ENCODE peak calls at places on chromosomes 2 and 18, in four cellular contexts. I is HCT116, H is K562, E is spleen. U is an unnamed sample.

GRCh38 chr2:200747668-200748618 is 63.8 kb upstream of the BZW1 start:
- DNase-seq in H (no peak), I (no peak), E (no peak), U (no peak)

GRCh38 chr18:3027301-3027700 is 14.4 kb upstream of the LPIN2 start:
- DNase-seq in H (no peak), I (no peak), E (no peak), U (no peak)

GRCh38 chr18:13725566-13726227 is 661 bp downstream of the FAM210A start:
- DNase-seq in H (no peak), I (no peak), E (no peak), U (no peak)

GRCh38 chr2:168198476-168199192 is 48.8 kb downstream of the STK39 start:
- DNase-seq in E (no peak), I (peak), H (no peak), U (no peak)

GRCh38 chr2:239132156-239132709 is 268.6 kb downstream of the HDAC4 start:
- DNase-seq in H (no peak), I (no peak), E (no peak), U (no peak)

GRCh38 chr2:107502463-107503079 is 324.1 kb upstream of the RGPD4 start:
- DNase-seq in E (no peak), I (no peak), H (no peak), U (no peak)

GRCh38 chr2:113124181-113124961 is 3.0 kb upstream of the IL1RN start:
- DNase-seq in H (no peak), I (no peak), E (no peak), U (no peak)

GRCh38 chr18:22493255-22493654 is 75.5 kb upstream of the CTAGE1 start:
- DNase-seq in H (no peak), E (no peak), I (no peak), U (no peak)

GRCh38 chr2:173216668-173217067 is 138.0 kb upstream of the CDCA7 start:
- DNase-seq in H (no peak), E (no peak), I (no peak), U (no peak)

GRCh38 chr2:104856973-104857261 is 3.0 kb downstream of the POU3F3 start:
- DNase-seq in I (no peak), H (no peak), E (no peak), U (no peak)

GRCh38 chr18:32918692-32919250 is 145.9 kb upstream of the KLHL14 start:
- DNase-seq in I (no peak), E (no peak), H (no peak), U (no peak)

GRCh38 chr18:3983351-3983969 is 471.6 kb downstream of the DLGAP1 start:
- DNase-seq in H (peak), E (no peak), I (no peak), U (no peak)

GRCh38 chr2:102226171-102226570 is 39.3 kb downstream of the IL1RL2 start:
- DNase-seq in I (no peak), E (no peak), H (no peak), U (no peak)

GRCh38 chr2:102229141-102229764 is 42.4 kb downstream of the IL1RL2 start:
- DNase-seq in H (no peak), I (no peak), E (no peak), U (no peak)

GRCh38 chr2:102224824-102225739 is 38.3 kb downstream of the IL1RL2 start:
- DNase-seq in E (no peak), H (no peak), I (no peak), U (no peak)

GRCh38 chr2:102230410-102230909 is 43.6 kb downstream of the IL1RL2 start:
- DNase-seq in E (no peak), H (no peak), I (no peak), U (no peak)

DNA sequence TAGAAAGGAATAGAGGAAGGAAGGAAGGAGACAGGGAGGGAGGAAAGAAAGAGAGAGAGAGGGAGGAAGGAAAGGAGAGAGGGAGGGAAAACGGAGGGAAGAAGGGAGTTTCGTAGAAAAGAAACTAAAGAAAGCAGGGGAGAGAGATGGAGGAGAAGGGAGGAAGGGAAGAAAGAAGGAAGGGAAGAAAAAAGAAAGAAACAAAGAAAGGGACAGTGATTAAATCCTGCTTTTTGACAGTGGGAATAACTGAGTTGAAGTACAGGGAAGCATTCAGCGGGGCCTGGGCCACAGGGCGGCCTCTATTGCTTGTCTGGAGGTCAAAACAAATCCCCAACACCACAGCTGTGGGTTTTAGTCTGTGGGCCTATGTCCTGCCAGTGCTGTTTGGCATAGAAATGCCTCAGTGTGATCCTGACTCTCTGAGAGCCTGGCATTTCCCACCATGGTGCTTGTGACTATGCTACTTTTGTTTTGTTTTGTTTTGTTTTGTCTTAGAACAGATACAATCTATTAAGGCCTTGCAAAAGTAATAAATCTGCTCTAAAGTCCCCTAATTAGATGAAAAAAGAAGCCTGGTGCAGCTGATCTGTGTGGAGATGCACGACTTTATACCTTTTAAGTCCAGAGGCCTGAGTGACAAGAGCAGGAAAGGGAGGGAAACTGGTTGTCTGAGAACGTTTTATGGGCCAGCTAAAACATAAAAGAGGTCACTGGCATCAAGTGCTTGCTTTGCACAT is 40.0 kb downstream of the IL1RL2 start:
- DNase-seq in E (no peak), I (no peak), H (no peak), U (no peak)
- TF ChIP-seq POLR2AphosphoS5 in E (no peak), I (no peak), H (no peak), U (no peak)

GRCh38 chr2:53785378-53785777 is 1.4 kb downstream of the ASB3 start:
- DNase-seq in E (no peak), H (no peak), I (no peak), U (no peak)
- H3K4me3 ChIP-seq in E (peak), H (peak), I (peak), U (peak)

DNA sequence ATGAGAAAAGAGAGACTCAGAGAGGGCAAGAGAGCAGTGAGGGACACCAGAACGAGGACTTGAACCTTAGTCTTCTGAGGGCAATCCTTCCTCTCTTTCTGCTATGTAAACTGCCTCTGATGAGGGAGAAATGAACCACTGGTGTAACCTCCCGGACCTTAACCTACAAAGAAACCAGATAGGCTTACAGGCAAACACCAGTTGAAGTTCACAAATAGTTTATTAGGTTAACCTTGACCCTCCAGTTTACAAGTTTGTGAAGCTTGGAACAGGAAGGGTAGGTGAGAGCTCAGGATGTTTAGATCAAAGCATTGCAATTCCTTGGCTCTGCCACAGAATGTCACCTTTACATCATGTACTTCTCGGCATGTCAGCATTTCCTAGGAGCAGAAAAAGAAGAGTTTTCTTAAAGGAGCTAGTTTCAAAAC is 486.4 kb upstream of the SPRED2 start:
- DNase-seq in I (no peak), E (no peak), H (no peak), U (no peak)
- TF ChIP-seq CTCF in I (no peak), E (no peak), H (peak), U (no peak)

DNA sequence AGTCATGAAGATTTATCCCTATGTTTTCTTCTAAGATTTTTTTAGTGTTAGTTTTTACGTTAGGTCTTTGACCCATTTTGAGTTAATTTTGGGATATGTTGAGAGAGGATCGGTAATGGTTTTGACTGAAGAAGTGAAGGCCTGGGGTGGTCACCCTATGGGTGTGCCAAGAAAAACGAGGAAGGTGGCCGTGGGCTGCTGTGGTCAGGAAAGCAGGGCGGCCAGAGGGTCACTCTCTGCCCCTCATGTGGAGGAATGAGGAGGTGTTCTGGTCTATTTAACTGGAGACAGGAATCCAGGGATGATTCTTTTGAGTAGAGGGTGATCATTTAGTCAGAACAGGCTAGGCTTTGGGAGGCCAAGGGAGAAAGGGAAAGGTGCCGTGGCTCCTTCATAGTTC is 50.7 kb downstream of the MYO7B start:
- DNase-seq in H (no peak), I (no peak), E (peak), U (no peak)
- TF ChIP-seq POLR2AphosphoS5 in H (no peak), I (no peak), E (no peak), U (no peak)

GRCh38 chr18:23779696-23780303 is 90.5 kb downstream of the LAMA3 start:
- DNase-seq in E (no peak), H (no peak), I (peak), U (no peak)

GRCh38 chr18:23778828-23779227 is 89.6 kb downstream of the LAMA3 start:
- DNase-seq in E (no peak), H (no peak), I (no peak), U (no peak)

GRCh38 chr18:23784811-23785245 is 95.6 kb downstream of the LAMA3 start:
- DNase-seq in I (no peak), H (no peak), E (no peak), U (no peak)
- H3K4me3 ChIP-seq in I (no peak), H (no peak), E (no peak), U (no peak)

GRCh38 chr2:119008108-119008507 is 66.1 kb downstream of the MARCO start:
- DNase-seq in I (peak), E (no peak), H (peak), U (no peak)
- TF ChIP-seq CTCF in I (peak), E (no peak), H (peak), U (no peak)

U was measured in sigmoid colon.